ENCODE peak calls at places on chromosome 2, in seven cellular contexts. N, X, W, K, C, U and H are unnamed samples.

GRCh38 chr2:194004590-194005206 is 1652.3 kb upstream of the SLC39A10 start:
- DNase-seq in N (no peak), X (no peak), W (no peak), K (no peak), C (no peak), U (no peak), H (no peak)

GRCh38 chr2:10533811-10534321 is 85.7 kb upstream of the ODC1 start:
- DNase-seq in N (peak; percentile 43), X (no peak), W (no peak), K (no peak), C (no peak), U (peak; percentile 57), H (peak; percentile 11)

GRCh38 chr2:31086585-31086984 is 51.7 kb downstream of the GALNT14 start:
- DNase-seq in N (no peak), X (no peak), W (no peak), K (no peak), C (no peak), U (no peak), H (no peak)

GRCh38 chr2:22626621-22627020 is 758.4 kb upstream of the KLHL29 start:
- DNase-seq in N (no peak), X (no peak), W (no peak), K (peak; percentile 54), C (no peak), U (no peak), H (no peak)

GRCh38 chr2:119204525-119204924 is 19.1 kb upstream of the STEAP3 start:
- DNase-seq in N (no peak), X (no peak), W (no peak), K (no peak), C (no peak), U (no peak), H (no peak)

GRCh38 chr2:4190548-4190947 is 487.2 kb downstream of the DCDC2C start:
- DNase-seq in N (no peak), X (no peak), W (no peak), K (no peak), C (no peak), U (no peak), H (no peak)

GRCh38 chr2:103361712-103362111 is 599.9 kb downstream of the TMEM182 start:
- DNase-seq in N (no peak), X (no peak), W (no peak), K (no peak), C (no peak), U (no peak), H (no peak)

GRCh38 chr2:43067254-43068052 is 159.0 kb downstream of the ZFP36L2 start:
- DNase-seq in N (no peak), X (no peak), W (no peak), K (peak; percentile 47), C (no peak), U (no peak), H (no peak)

GRCh38 chr2:240298803-240299709 is 136.4 kb upstream of the GPC1 start:
- DNase-seq in N (no peak), X (no peak), W (no peak), K (no peak), C (no peak), U (no peak), H (no peak)

GRCh38 chr2:238286987-238287386 is 1.4 kb downstream of the PER2 start:
- DNase-seq in N (no peak), X (no peak), W (no peak), K (no peak), C (no peak), U (peak; percentile 11), H (no peak)

GRCh38 chr2:169303579-169304285 is 58.6 kb downstream of the LRP2 start:
- DNase-seq in N (no peak), X (no peak), W (no peak), K (no peak), C (no peak), U (no peak), H (no peak)

GRCh38 chr2:165675551-165675968 is 118.5 kb downstream of the GALNT3 start:
- DNase-seq in N (no peak), X (no peak), W (no peak), K (no peak), C (no peak), U (no peak), H (no peak)

GRCh38 chr2:138504546-138505239 is 3.1 kb downstream of the SPOPL start:
- DNase-seq in N (no peak), X (no peak), W (no peak), K (no peak), C (no peak), U (no peak), H (no peak)

GRCh38 chr2:23563673-23564617 is 179.0 kb downstream of the KLHL29 start:
- DNase-seq in N (peak; percentile 76), X (peak; percentile 45), W (no peak), K (peak; percentile 67), C (peak; percentile 29), U (peak; percentile 95), H (peak; percentile 58)

GRCh38 chr2:188676012-188676405 is 298.2 kb upstream of the COL3A1 start:
- DNase-seq in N (no peak), X (no peak), W (no peak), K (no peak), C (no peak), U (peak; percentile 53), H (no peak)

GRCh38 chr2:33111002-33111446 is 164.3 kb downstream of the LTBP1 start:
- DNase-seq in N (no peak), X (no peak), W (no peak), K (no peak), C (no peak), U (peak; percentile 70), H (no peak)

GRCh38 chr2:189487283-189488280 is 46.3 kb downstream of the WDR75 start:
- DNase-seq in N (no peak), X (no peak), W (no peak), K (no peak), C (no peak), U (peak; percentile 23), H (no peak)

GRCh38 chr2:224909885-224910517 is 132.3 kb downstream of the DOCK10 start:
- DNase-seq in N (peak; percentile 75), X (peak; percentile 63), W (no peak), K (peak; percentile 27), C (peak; percentile 56), U (peak; percentile 96), H (peak; percentile 82)

GRCh38 chr2:224910535-224910934 is 131.7 kb downstream of the DOCK10 start:
- DNase-seq in N (no peak), X (no peak), W (no peak), K (no peak), C (peak; percentile 6), U (no peak), H (no peak)

GRCh38 chr2:224919472-224920110 is 122.7 kb downstream of the DOCK10 start:
- DNase-seq in N (no peak), X (no peak), W (no peak), K (no peak), C (no peak), U (no peak), H (no peak)

GRCh38 chr2:224918626-224919471 is 123.4 kb downstream of the DOCK10 start:
- DNase-seq in N (no peak), X (no peak), W (no peak), K (no peak), C (no peak), U (no peak), H (no peak)

DNA sequence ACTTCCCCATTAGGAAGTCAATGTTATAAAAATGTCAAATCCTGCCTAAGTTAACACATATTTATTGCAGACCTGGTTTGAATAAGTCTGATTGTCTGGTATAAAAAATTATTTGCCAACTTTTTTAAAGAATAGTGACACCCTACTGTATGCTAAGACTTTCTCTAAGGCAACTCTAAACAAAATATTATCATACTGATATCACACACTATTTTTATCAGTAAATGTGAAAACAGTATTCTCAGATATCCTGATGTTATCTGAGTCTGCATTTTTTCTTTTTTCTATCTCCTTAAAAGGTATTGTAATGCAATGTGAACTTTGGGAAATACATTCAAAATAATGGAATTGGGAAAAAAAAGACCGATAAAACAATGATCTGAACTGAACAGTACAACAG is 127.1 kb downstream of the DOCK10 start:
- DNase-seq in N (no peak), X (no peak), W (no peak), K (no peak), C (no peak), U (no peak), H (no peak)
- TF ChIP-seq CTCF in N (no peak), X (no peak), W (no peak), K (no peak), C (no peak), U (no peak), H (no peak)

DNA sequence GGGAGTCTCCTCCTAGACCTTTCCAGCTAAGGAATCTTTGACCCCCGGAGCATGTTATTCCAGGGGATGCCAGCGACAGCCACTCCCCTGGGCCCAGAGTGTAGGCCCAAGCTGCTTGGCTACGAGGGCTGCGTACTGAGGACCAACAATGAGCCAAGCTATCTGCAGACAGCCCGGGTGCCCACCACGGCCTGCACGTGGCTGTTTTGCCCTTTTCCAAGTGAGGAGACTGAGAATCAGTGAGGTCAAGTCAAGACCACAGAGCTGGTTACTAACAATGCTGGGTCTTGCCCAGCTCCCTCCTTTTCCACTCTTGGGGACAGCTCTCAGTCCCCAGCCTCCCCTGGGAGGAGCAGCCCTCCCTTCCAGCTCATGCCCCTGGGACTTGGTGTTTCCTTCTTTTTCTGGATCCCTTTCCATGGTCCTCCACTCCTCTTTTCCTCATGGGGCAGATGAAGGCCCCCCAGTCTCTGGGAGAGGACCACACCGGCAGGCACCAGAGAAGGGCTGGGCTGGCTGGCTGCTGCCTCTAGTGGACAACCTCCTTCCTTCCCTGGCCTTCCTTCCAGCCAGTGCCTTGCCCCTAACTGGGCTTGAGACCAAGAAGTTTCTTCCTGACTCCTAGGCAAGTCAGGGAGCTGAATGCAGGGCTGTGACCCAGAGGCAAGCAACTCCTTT is 550 bp upstream of the MALL start:
- DNase-seq in N (peak; percentile 40), X (no peak), W (no peak), K (peak; percentile 53), C (peak; percentile 67), U (peak; percentile 75), H (no peak)
- TF ChIP-seq CTCF in N (peak; percentile 81), X (peak; percentile 81), W (peak; percentile 57), K (peak; percentile 63), C (peak; percentile 81), U (peak; percentile 72), H (peak; percentile 55)

DNA sequence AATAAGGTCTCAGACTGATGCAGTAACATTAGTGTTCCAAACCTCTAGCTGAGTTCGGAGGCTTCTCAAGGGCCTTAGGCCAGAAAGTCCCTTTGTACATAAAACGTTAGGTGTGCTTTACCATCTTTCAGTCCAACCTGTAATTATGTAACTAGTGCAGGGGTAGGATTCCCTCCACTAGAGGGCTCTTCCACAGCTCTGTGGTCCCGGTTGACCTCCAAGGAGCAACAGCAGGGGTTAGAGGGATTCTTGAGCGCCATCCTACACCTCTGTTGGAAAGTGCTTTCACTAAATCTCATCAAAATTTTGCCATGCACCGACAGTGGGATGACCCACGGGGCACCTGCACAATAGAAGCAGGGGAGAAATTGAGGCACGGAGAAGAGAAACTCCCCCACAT is 155.8 kb upstream of the LRP1B start:
- DNase-seq in N (no peak), X (no peak), W (peak; percentile 5), K (peak; percentile 76), C (no peak), U (no peak), H (no peak)
- TF ChIP-seq CTCF in N (peak; percentile 20), X (peak; percentile 16), W (peak; percentile 60), K (peak; percentile 73), C (peak; percentile 12), U (no peak), H (peak; percentile 1)

GRCh38 chr2:175170679-175171304 is 2.8 kb upstream of the ATF2 start:
- DNase-seq in N (no peak), X (no peak), W (no peak), K (no peak), C (no peak), U (no peak), H (no peak)
- TF ChIP-seq CTCF in N (no peak), X (no peak), W (no peak), K (no peak), C (no peak), U (no peak), H (no peak)